ENCODE peak calls at places on chromosomes 3 and 15, in seven cellular contexts. F is breast epithelium, N is BJ, M is AG09309, S is uterus, Q is sigmoid colon, P is astrocyte. B is an unnamed sample.

GRCh38 chr3:138862531-138862923 is 27.8 kb upstream of the PIK3CB start:
- DNase-seq in Q (no peak), M (no peak), P (peak; percentile 10), N (no peak), F (no peak), S (no peak), B (no peak)

GRCh38 chr15:67505675-67506572 is 15.0 kb upstream of the C15orf61 start:
- DNase-seq in S (no peak), Q (no peak), N (no peak), P (no peak), F (no peak), M (no peak), B (no peak)

GRCh38 chr3:16482770-16483531 is 30.5 kb downstream of the RFTN1 start:
- DNase-seq in P (no peak), S (no peak), Q (no peak), M (no peak), N (no peak), F (no peak), B (no peak)

GRCh38 chr15:101288905-101289513 is 6.0 kb downstream of the SNRPA1 start:
- DNase-seq in M (no peak), F (no peak), Q (no peak), P (no peak), S (no peak), N (no peak), B (no peak)

GRCh38 chr3:192915306-192915705 is 2.4 kb downstream of the MB21D2 start:
- DNase-seq in Q (no peak), P (peak; percentile 55), S (no peak), N (no peak), M (peak; percentile 38), F (no peak), B (no peak)

GRCh38 chr3:129530331-129530761 is 1.9 kb downstream of the RHO start:
- DNase-seq in F (no peak), Q (no peak), P (peak; percentile 68), S (no peak), M (peak; percentile 41), N (no peak), B (no peak)

GRCh38 chr15:88894348-88894818 is 961 bp downstream of the HAPLN3 start:
- DNase-seq in M (no peak), S (peak; percentile 62), P (no peak), N (no peak), F (peak; percentile 65), Q (no peak), B (no peak)

GRCh38 chr3:5078151-5078550 is 43.9 kb upstream of the ARL8B start:
- DNase-seq in N (no peak), Q (peak; percentile 15), F (peak; percentile 47), P (peak; percentile 56), M (peak; percentile 62), S (no peak), B (no peak)

GRCh38 chr3:187183210-187183862 is 13.9 kb upstream of the RTP1 start:
- DNase-seq in Q (no peak), P (peak; percentile 54), S (no peak), F (peak; percentile 71), M (no peak), N (no peak), B (no peak)

GRCh38 chr15:50055333-50056278 is 63.4 kb downstream of the ATP8B4 start:
- DNase-seq in Q (no peak), S (no peak), P (peak; percentile 89), N (peak; percentile 51), F (no peak), M (peak; percentile 98), B (no peak)

GRCh38 chr3:197458179-197458707 is 97.5 kb downstream of the BDH1 start:
- DNase-seq in P (no peak), F (no peak), M (no peak), N (no peak), Q (no peak), S (no peak), B (no peak)

GRCh38 chr3:140050977-140051957 is 116.3 kb downstream of the CLSTN2 start:
- DNase-seq in N (no peak), M (no peak), S (no peak), Q (no peak), F (no peak), P (no peak), B (no peak)

GRCh38 chr3:39784922-39785321 is 24.5 kb upstream of the MYRIP start:
- DNase-seq in M (no peak), F (no peak), P (no peak), Q (no peak), S (no peak), N (no peak), B (no peak)

GRCh38 chr3:39791603-39792002 is 17.8 kb upstream of the MYRIP start:
- DNase-seq in Q (no peak), P (no peak), S (no peak), M (no peak), F (no peak), N (no peak), B (no peak)

GRCh38 chr3:39783730-39784129 is 25.7 kb upstream of the MYRIP start:
- DNase-seq in N (no peak), F (no peak), M (no peak), Q (no peak), P (no peak), S (no peak), B (no peak)

DNA sequence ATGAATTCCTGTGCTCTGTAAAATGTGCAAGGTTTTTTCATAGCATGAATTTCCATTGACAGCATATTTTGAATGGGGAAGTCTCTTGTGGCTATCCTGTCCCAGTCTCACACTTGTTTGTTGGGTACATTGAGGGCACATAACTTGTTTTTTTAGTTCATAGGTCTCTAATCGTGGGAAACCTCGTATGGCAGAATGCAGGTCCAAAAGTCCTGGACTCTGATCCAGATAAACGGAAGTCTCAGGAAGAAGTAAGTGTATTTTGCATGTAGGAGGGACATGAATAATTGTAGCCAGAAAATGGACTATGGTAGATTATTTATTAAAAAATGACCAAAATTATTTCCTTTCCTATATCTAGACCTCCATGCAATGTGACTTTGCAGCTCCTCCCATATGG is 20.9 kb upstream of the MYRIP start:
- DNase-seq in S (no peak), N (no peak), F (no peak), Q (no peak), M (no peak), P (no peak), B (no peak)
- H3K4me3 ChIP-seq in S (no peak overlapping the region), N (no peak overlapping the region), F (no peak overlapping the region), Q (no peak overlapping the region), M (no peak overlapping the region), P (no peak overlapping the region), B (no peak overlapping the region)

GRCh38 chr3:58464875-58465274 is 27.0 kb upstream of the KCTD6 start:
- DNase-seq in S (no peak), N (no peak), Q (no peak), M (no peak), F (no peak), P (no peak), B (no peak)

GRCh38 chr3:58462829-58463180 is 29.1 kb upstream of the KCTD6 start:
- DNase-seq in Q (no peak), F (no peak), M (no peak), S (no peak), P (no peak), N (no peak), B (no peak)

GRCh38 chr3:58463181-58463941 is 28.5 kb upstream of the KCTD6 start:
- DNase-seq in N (peak; percentile 41), P (peak; percentile 8), F (peak; percentile 72), Q (peak; percentile 82), S (peak; percentile 60), M (peak; percentile 59), B (no peak)

GRCh38 chr3:58466899-58467563 is 24.9 kb upstream of the KCTD6 start:
- DNase-seq in Q (no peak), P (no peak), N (no peak), S (no peak), M (no peak), F (no peak), B (no peak)

GRCh38 chr3:58463942-58464271 is 28.0 kb upstream of the KCTD6 start:
- DNase-seq in Q (no peak), N (no peak), S (no peak), M (no peak), P (peak; percentile 85), F (no peak), B (no peak)
- TF ChIP-seq CTCF in Q (no peak), N (no peak), S (no peak), M (no peak), P (no peak), F (no peak), B (no peak)

GRCh38 chr3:107268461-107268860 is 108.8 kb upstream of the CCDC54 start:
- DNase-seq in S (no peak), N (no peak), F (no peak), Q (no peak), P (no peak), M (no peak), B (no peak)

GRCh38 chr3:107264888-107265287 is 112.4 kb upstream of the CCDC54 start:
- DNase-seq in F (no peak), P (no peak), N (no peak), M (no peak), S (no peak), Q (no peak), B (no peak)

GRCh38 chr3:107265526-107265925 is 111.7 kb upstream of the CCDC54 start:
- DNase-seq in F (no peak), P (no peak), S (no peak), Q (no peak), M (no peak), N (no peak), B (no peak)

GRCh38 chr3:107260221-107260620 is 117.0 kb upstream of the CCDC54 start:
- DNase-seq in F (no peak), Q (no peak), N (no peak), P (no peak), M (no peak), S (no peak), B (no peak)

DNA sequence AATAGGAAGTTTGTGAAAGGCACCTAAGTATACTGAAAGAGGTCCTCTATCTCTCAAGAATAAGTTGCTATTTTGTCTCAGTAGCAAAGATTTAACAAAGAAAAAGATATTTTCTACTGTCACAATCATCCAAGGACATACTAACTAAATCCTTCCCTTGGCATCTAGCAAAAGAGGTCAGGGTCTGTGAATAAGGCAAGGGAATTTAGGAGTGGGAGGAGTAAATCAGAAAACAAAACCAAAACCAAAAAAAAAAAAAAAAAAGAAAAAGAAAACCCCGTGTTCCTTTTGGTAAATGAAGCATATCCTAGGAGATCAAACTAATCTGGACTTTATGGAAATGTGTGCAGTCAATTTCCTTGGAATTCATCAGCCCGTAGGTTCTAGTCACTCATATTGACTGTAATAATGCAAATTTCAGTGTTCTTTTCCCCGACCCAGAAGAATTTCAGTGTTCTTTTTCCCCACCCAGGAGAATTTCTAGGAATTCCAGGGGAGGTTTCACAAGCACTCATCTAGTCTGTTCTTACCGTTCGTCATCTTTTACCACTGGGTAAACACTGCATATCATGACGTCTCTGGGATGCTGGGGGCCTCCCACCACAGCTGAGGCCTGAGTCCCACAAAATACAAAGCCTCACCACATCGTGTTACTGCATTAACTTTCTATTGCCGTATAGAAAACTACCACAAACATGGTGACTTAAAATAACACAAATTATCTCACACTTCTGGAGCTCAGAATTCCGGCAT is 113.8 kb upstream of the CCDC54 start:
- DNase-seq in S (no peak), P (no peak), M (no peak), N (no peak), Q (no peak), F (no peak), B (no peak)
- H3K4me3 ChIP-seq in S (no peak overlapping the region), P (no peak overlapping the region), M (peak overlapping the region; percentile 16), N (no peak overlapping the region), Q (no peak overlapping the region), F (peak overlapping the region; percentile 45), B (peak overlapping the region; percentile 39)

DNA sequence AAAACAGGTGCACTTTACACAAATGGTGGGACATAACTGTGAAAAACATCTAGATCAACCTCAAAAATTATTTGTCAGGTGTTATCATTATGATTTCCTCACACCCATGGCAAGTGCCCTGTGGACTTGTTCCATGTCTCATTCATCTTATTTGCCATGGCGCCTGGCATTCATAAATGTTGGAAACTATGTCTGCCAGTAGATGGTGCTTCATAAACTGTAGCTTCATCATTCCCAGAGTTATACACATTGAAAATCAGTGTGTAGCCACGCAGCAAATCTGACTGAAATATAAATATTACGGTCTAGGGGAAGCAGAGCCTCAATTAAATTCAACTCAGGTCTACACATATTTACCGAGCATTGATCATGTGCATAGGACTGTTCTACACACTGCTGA is 90.7 kb downstream of the IMPG2 start:
- DNase-seq in M (no peak), N (no peak), F (no peak), P (no peak), S (no peak), Q (no peak), B (no peak)
- TF ChIP-seq CTCF in M (peak; percentile 40), N (peak; percentile 25), F (no peak), P (no peak), S (no peak), Q (no peak), B (no peak)